ENCODE peak calls at places on chromosomes 3 and 15, in eight cellular contexts. One of them, this sample, is unnamed. For H3K4me1, the result is how much of the 10 kb centered on the place peaks cover.

GRCh38 chr3:136626448-136626847 is 125.7 kb downstream of the STAG1 start:
- DNase-seq in cardiac muscle cell: no peak
- DNase-seq in thyroid gland: no peak
- DNase-seq in HAP-1: no peak
- DNase-seq in HepG2: no peak
- DNase-seq in heart right ventricle: no peak
- DNase-seq in CD8-positive, alpha-beta T cell: no peak
- DNase-seq in SJSA1: no peak
- DNase-seq in this sample: no peak

GRCh38 chr15:57677206-57677605 is 29.3 kb upstream of the POLR2M start:
- DNase-seq in SJSA1: no peak
- DNase-seq in cardiac muscle cell: no peak
- DNase-seq in HAP-1: no peak
- DNase-seq in HepG2: no peak
- DNase-seq in CD8-positive, alpha-beta T cell: no peak
- DNase-seq in thyroid gland: no peak
- DNase-seq in heart right ventricle: no peak
- DNase-seq in this sample: no peak

GRCh38 chr3:49611714-49612113 is 57.4 kb downstream of the BSN start:
- DNase-seq in cardiac muscle cell: no peak
- DNase-seq in SJSA1: no peak
- DNase-seq in HepG2: no peak
- DNase-seq in HAP-1: no peak
- DNase-seq in thyroid gland: no peak
- DNase-seq in CD8-positive, alpha-beta T cell: no peak
- DNase-seq in heart right ventricle: no peak
- DNase-seq in this sample: no peak

GRCh38 chr3:69871868-69872267 is 127.7 kb upstream of the SAMMSON start:
- DNase-seq in thyroid gland: no peak
- DNase-seq in cardiac muscle cell: peak
- DNase-seq in HepG2: no peak
- DNase-seq in HAP-1: no peak
- DNase-seq in CD8-positive, alpha-beta T cell: no peak
- DNase-seq in SJSA1: no peak
- DNase-seq in heart right ventricle: no peak
- DNase-seq in this sample: no peak

GRCh38 chr15:68843425-68844311 is 23.0 kb upstream of the ANP32A start:
- DNase-seq in HepG2: no peak
- DNase-seq in cardiac muscle cell: peak
- DNase-seq in CD8-positive, alpha-beta T cell: no peak
- DNase-seq in HAP-1: no peak
- DNase-seq in heart right ventricle: no peak
- DNase-seq in SJSA1: peak
- DNase-seq in thyroid gland: no peak
- DNase-seq in this sample: no peak

GRCh38 chr3:71510485-71510884 is 73.0 kb downstream of the FOXP1 start:
- DNase-seq in thyroid gland: no peak
- DNase-seq in heart right ventricle: no peak
- DNase-seq in CD8-positive, alpha-beta T cell: no peak
- DNase-seq in cardiac muscle cell: no peak
- DNase-seq in HepG2: peak
- DNase-seq in HAP-1: no peak
- DNase-seq in SJSA1: peak
- DNase-seq in this sample: no peak

GRCh38 chr15:78429477-78429876 is 8.5 kb upstream of the IREB2 start:
- DNase-seq in heart right ventricle: no peak
- DNase-seq in SJSA1: no peak
- DNase-seq in HAP-1: no peak
- DNase-seq in CD8-positive, alpha-beta T cell: no peak
- DNase-seq in thyroid gland: no peak
- DNase-seq in cardiac muscle cell: no peak
- DNase-seq in HepG2: peak
- DNase-seq in this sample: no peak

GRCh38 chr3:38627956-38628355 is 21.5 kb downstream of the SCN5A start:
- DNase-seq in HepG2: peak
- DNase-seq in HAP-1: peak
- DNase-seq in SJSA1: peak
- DNase-seq in CD8-positive, alpha-beta T cell: no peak
- DNase-seq in heart right ventricle: no peak
- DNase-seq in thyroid gland: no peak
- DNase-seq in cardiac muscle cell: peak
- DNase-seq in this sample: no peak

GRCh38 chr3:6770376-6770648 is 90.6 kb upstream of the GRM7 start:
- DNase-seq in HAP-1: peak
- DNase-seq in cardiac muscle cell: no peak
- DNase-seq in HepG2: no peak
- DNase-seq in SJSA1: no peak
- DNase-seq in heart right ventricle: no peak
- DNase-seq in CD8-positive, alpha-beta T cell: no peak
- DNase-seq in thyroid gland: no peak
- DNase-seq in this sample: no peak

GRCh38 chr15:69119016-69119415 is 41.4 kb upstream of the GLCE start:
- DNase-seq in cardiac muscle cell: no peak
- DNase-seq in HepG2: no peak
- DNase-seq in HAP-1: no peak
- DNase-seq in thyroid gland: no peak
- DNase-seq in SJSA1: no peak
- DNase-seq in heart right ventricle: no peak
- DNase-seq in CD8-positive, alpha-beta T cell: no peak
- DNase-seq in this sample: no peak

DNA sequence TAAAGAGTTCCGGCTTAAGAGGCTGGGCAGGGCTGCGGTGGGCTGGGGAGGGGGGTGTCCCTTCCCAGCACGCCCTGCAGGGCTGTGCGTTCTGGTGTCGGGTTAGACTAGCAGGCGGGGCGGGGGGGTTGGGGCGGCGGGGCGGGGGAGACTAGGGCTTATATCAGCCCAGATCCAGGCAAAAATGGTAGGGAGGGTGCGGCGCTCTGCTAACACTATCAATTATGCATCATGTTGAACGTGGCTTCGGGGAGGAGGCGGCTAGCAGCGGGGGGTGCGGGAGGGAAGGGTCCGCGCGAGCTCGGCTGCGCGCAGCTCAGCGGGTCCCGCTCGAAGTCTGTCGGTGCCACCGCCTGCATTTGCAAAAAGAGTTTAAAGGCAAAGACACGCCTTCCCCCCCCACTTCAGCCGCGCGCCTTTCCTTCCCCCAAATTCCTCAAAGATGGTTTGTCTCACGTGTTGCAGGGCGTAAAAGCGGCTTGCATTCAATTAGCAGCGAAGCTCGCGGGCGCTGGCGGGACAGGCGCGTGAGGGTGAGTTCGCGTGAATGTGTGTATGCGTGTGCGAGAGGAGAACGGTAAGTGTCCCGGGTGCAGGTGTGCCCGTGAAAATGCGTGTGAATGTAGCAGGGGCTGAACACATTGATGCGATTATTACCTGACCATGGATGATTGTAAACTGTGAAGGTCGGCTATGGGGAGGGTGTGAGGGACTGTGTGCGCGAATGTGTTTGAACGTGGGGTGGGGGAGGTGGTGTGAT is at the start of gene ISLR2:
- DNase-seq in HAP-1: no peak
- DNase-seq in cardiac muscle cell: peak
- DNase-seq in thyroid gland: no peak
- DNase-seq in SJSA1: no peak
- DNase-seq in HepG2: no peak
- DNase-seq in CD8-positive, alpha-beta T cell: no peak
- DNase-seq in heart right ventricle: no peak
- DNase-seq in this sample: no peak
- H3K4me3 ChIP-seq in HAP-1: no peak
- H3K4me3 ChIP-seq in cardiac muscle cell: no peak
- H3K4me3 ChIP-seq in thyroid gland: no peak
- H3K4me3 ChIP-seq in SJSA1: no peak
- H3K4me3 ChIP-seq in HepG2: no peak
- H3K4me3 ChIP-seq in CD8-positive, alpha-beta T cell: no peak
- H3K4me3 ChIP-seq in heart right ventricle: peak
- H3K4me3 ChIP-seq in this sample: no peak

GRCh38 chr3:187046033-187046432 is 93.3 kb downstream of the RPL39L start:
- DNase-seq in CD8-positive, alpha-beta T cell: no peak
- DNase-seq in thyroid gland: no peak
- DNase-seq in HepG2: no peak
- DNase-seq in HAP-1: no peak
- DNase-seq in cardiac muscle cell: no peak
- DNase-seq in heart right ventricle: no peak
- DNase-seq in SJSA1: no peak
- DNase-seq in this sample: no peak

GRCh38 chr3:187051066-187051465 is 88.2 kb downstream of the RPL39L start:
- DNase-seq in cardiac muscle cell: no peak
- DNase-seq in HAP-1: no peak
- DNase-seq in CD8-positive, alpha-beta T cell: no peak
- DNase-seq in heart right ventricle: no peak
- DNase-seq in SJSA1: no peak
- DNase-seq in HepG2: no peak
- DNase-seq in thyroid gland: no peak
- DNase-seq in this sample: no peak

GRCh38 chr3:187044871-187045552 is 94.3 kb downstream of the RPL39L start:
- DNase-seq in HepG2: no peak
- DNase-seq in heart right ventricle: peak
- DNase-seq in HAP-1: no peak
- DNase-seq in cardiac muscle cell: no peak
- DNase-seq in CD8-positive, alpha-beta T cell: no peak
- DNase-seq in SJSA1: no peak
- DNase-seq in thyroid gland: peak
- DNase-seq in this sample: no peak

GRCh38 chr3:187051724-187052364 is 87.5 kb downstream of the RPL39L start:
- DNase-seq in cardiac muscle cell: no peak
- DNase-seq in heart right ventricle: no peak
- DNase-seq in CD8-positive, alpha-beta T cell: no peak
- DNase-seq in HepG2: no peak
- DNase-seq in thyroid gland: no peak
- DNase-seq in HAP-1: no peak
- DNase-seq in SJSA1: no peak
- DNase-seq in this sample: no peak

GRCh38 chr3:187049462-187050101 is 89.7 kb downstream of the RPL39L start:
- DNase-seq in HepG2: peak
- DNase-seq in heart right ventricle: no peak
- DNase-seq in CD8-positive, alpha-beta T cell: no peak
- DNase-seq in HAP-1: no peak
- DNase-seq in SJSA1: no peak
- DNase-seq in cardiac muscle cell: no peak
- DNase-seq in thyroid gland: no peak
- DNase-seq in this sample: no peak
- H3K4me1 ChIP-seq in HepG2: half or more
- H3K4me1 ChIP-seq in heart right ventricle: under half
- H3K4me1 ChIP-seq in CD8-positive, alpha-beta T cell: half or more
- H3K4me1 ChIP-seq in HAP-1: under half
- H3K4me1 ChIP-seq in SJSA1: under half
- H3K4me1 ChIP-seq in cardiac muscle cell: under half
- H3K4me1 ChIP-seq in thyroid gland: under half
- H3K4me1 ChIP-seq in this sample: under half

GRCh38 chr3:52794612-52795099 is at the start of gene ITIH3:
- DNase-seq in HAP-1: no peak
- DNase-seq in cardiac muscle cell: peak
- DNase-seq in SJSA1: no peak
- DNase-seq in HepG2: peak
- DNase-seq in heart right ventricle: no peak
- DNase-seq in thyroid gland: no peak
- DNase-seq in CD8-positive, alpha-beta T cell: no peak
- DNase-seq in this sample: no peak
- H3K4me3 ChIP-seq in HAP-1: no peak
- H3K4me3 ChIP-seq in cardiac muscle cell: no peak
- H3K4me3 ChIP-seq in SJSA1: no peak
- H3K4me3 ChIP-seq in HepG2: peak
- H3K4me3 ChIP-seq in heart right ventricle: no peak
- H3K4me3 ChIP-seq in thyroid gland: no peak
- H3K4me3 ChIP-seq in CD8-positive, alpha-beta T cell: no peak
- H3K4me3 ChIP-seq in this sample: no peak

GRCh38 chr3:46935989-46936620 is 40.4 kb downstream of the CCDC12 start:
- DNase-seq in thyroid gland: no peak
- DNase-seq in SJSA1: no peak
- DNase-seq in HepG2: no peak
- DNase-seq in CD8-positive, alpha-beta T cell: no peak
- DNase-seq in HAP-1: no peak
- DNase-seq in heart right ventricle: no peak
- DNase-seq in cardiac muscle cell: no peak
- DNase-seq in this sample: no peak
- H3K4me1 ChIP-seq in thyroid gland: half or more
- H3K4me1 ChIP-seq in SJSA1: under half
- H3K4me1 ChIP-seq in HepG2: half or more
- H3K4me1 ChIP-seq in CD8-positive, alpha-beta T cell: under half
- H3K4me1 ChIP-seq in HAP-1: under half
- H3K4me1 ChIP-seq in heart right ventricle: under half
- H3K4me1 ChIP-seq in cardiac muscle cell: half or more
- H3K4me1 ChIP-seq in this sample: half or more

GRCh38 chr15:66841953-66842681 is 140.1 kb downstream of the SMAD6 start:
- DNase-seq in cardiac muscle cell: peak
- DNase-seq in HepG2: peak
- DNase-seq in HAP-1: no peak
- DNase-seq in heart right ventricle: peak
- DNase-seq in CD8-positive, alpha-beta T cell: no peak
- DNase-seq in SJSA1: peak
- DNase-seq in thyroid gland: peak
- DNase-seq in this sample: peak
- H3K4me3 ChIP-seq in cardiac muscle cell: peak
- H3K4me3 ChIP-seq in HepG2: peak
- H3K4me3 ChIP-seq in HAP-1: peak
- H3K4me3 ChIP-seq in heart right ventricle: peak
- H3K4me3 ChIP-seq in CD8-positive, alpha-beta T cell: no peak
- H3K4me3 ChIP-seq in SJSA1: peak
- H3K4me3 ChIP-seq in thyroid gland: no peak
- H3K4me3 ChIP-seq in this sample: peak

GRCh38 chr3:185936814-185937688 is 763 bp downstream of the TRA2B start:
- DNase-seq in thyroid gland: peak
- DNase-seq in SJSA1: peak
- DNase-seq in HepG2: peak
- DNase-seq in CD8-positive, alpha-beta T cell: peak
- DNase-seq in cardiac muscle cell: peak
- DNase-seq in HAP-1: peak
- DNase-seq in heart right ventricle: peak
- DNase-seq in this sample: peak
- H3K4me1 ChIP-seq in thyroid gland: under half
- H3K4me1 ChIP-seq in SJSA1: under half
- H3K4me1 ChIP-seq in HepG2: under half
- H3K4me1 ChIP-seq in CD8-positive, alpha-beta T cell: under half
- H3K4me1 ChIP-seq in cardiac muscle cell: under half
- H3K4me1 ChIP-seq in HAP-1: under half
- H3K4me1 ChIP-seq in heart right ventricle: under half
- H3K4me1 ChIP-seq in this sample: under half

GRCh38 chr3:45573591-45573990 is 21.0 kb upstream of the LIMD1 start:
- DNase-seq in thyroid gland: no peak
- DNase-seq in CD8-positive, alpha-beta T cell: no peak
- DNase-seq in HAP-1: no peak
- DNase-seq in cardiac muscle cell: no peak
- DNase-seq in HepG2: no peak
- DNase-seq in SJSA1: no peak
- DNase-seq in heart right ventricle: no peak
- DNase-seq in this sample: no peak

GRCh38 chr3:45572755-45573154 is 21.8 kb upstream of the LIMD1 start:
- DNase-seq in thyroid gland: no peak
- DNase-seq in HAP-1: peak
- DNase-seq in heart right ventricle: no peak
- DNase-seq in CD8-positive, alpha-beta T cell: no peak
- DNase-seq in SJSA1: no peak
- DNase-seq in cardiac muscle cell: peak
- DNase-seq in HepG2: no peak
- DNase-seq in this sample: no peak

GRCh38 chr3:45575491-45575923 is 19.0 kb upstream of the LIMD1 start:
- DNase-seq in HAP-1: peak
- DNase-seq in cardiac muscle cell: no peak
- DNase-seq in heart right ventricle: no peak
- DNase-seq in thyroid gland: peak
- DNase-seq in HepG2: no peak
- DNase-seq in SJSA1: peak
- DNase-seq in CD8-positive, alpha-beta T cell: no peak
- DNase-seq in this sample: peak

GRCh38 chr3:45571969-45572368 is 22.6 kb upstream of the LIMD1 start:
- DNase-seq in SJSA1: no peak
- DNase-seq in cardiac muscle cell: no peak
- DNase-seq in thyroid gland: no peak
- DNase-seq in HAP-1: no peak
- DNase-seq in CD8-positive, alpha-beta T cell: no peak
- DNase-seq in HepG2: no peak
- DNase-seq in heart right ventricle: no peak
- DNase-seq in this sample: no peak

GRCh38 chr3:45574067-45574494 is 20.5 kb upstream of the LIMD1 start:
- DNase-seq in HepG2: no peak
- DNase-seq in CD8-positive, alpha-beta T cell: no peak
- DNase-seq in thyroid gland: no peak
- DNase-seq in SJSA1: no peak
- DNase-seq in heart right ventricle: no peak
- DNase-seq in HAP-1: no peak
- DNase-seq in cardiac muscle cell: no peak
- DNase-seq in this sample: no peak
- H3K4me3 ChIP-seq in HepG2: no peak
- H3K4me3 ChIP-seq in CD8-positive, alpha-beta T cell: no peak
- H3K4me3 ChIP-seq in thyroid gland: no peak
- H3K4me3 ChIP-seq in SJSA1: no peak
- H3K4me3 ChIP-seq in heart right ventricle: no peak
- H3K4me3 ChIP-seq in HAP-1: no peak
- H3K4me3 ChIP-seq in cardiac muscle cell: no peak
- H3K4me3 ChIP-seq in this sample: no peak

This sample was measured in lung.